ENCODE peak calls at places on chromosomes 4 and X, in six cellular contexts. U is MM.1S, V is mesenchymal stem cell, W is fibroblast of lung, K is endothelial cell of umbilical vein, Z is GM23248. T is an unnamed sample.
A peak's percentile ranks its signal among the peaks of the same experiment; 100 is the strongest.

GRCh38 chr4:165635261-165635838 is 237.7 kb upstream of the TLL1 start:
- DNase-seq in U (peak; percentile 23), V (no peak), W (no peak), K (no peak), Z (no peak), T (no peak)

GRCh38 chr4:56129431-56129861 is 180.7 kb downstream of the CEP135 start:
- DNase-seq in U (peak; percentile 12), V (no peak), W (no peak), K (no peak), Z (no peak), T (peak; percentile 27)

GRCh38 chr4:154928640-154929257 is 147.7 kb downstream of the RBM46 start:
- DNase-seq in U (no peak), V (no peak), W (peak; percentile 72), K (peak; percentile 21), Z (peak; percentile 71), T (no peak)

GRCh38 chrX:120753413-120754251 is 122.0 kb downstream of the CT47B1 start:
- DNase-seq in U (no peak), V (no peak), W (no peak), K (no peak), Z (no peak), T (peak; percentile 62)

GRCh38 chr4:165751882-165752281 is 121.2 kb upstream of the TLL1 start:
- DNase-seq in U (no peak), V (no peak), W (no peak), K (peak; percentile 34), Z (no peak), T (no peak)

GRCh38 chr4:57187241-57187640 is 77.1 kb upstream of the IGFBP7 start:
- DNase-seq in U (no peak), V (no peak), W (no peak), K (no peak), Z (peak; percentile 71), T (no peak)

GRCh38 chr4:78059524-78059889 is 2.4 kb downstream of the FRAS1 start:
- DNase-seq in U (peak; percentile 52), V (peak; percentile 79), W (peak; percentile 79), K (peak; percentile 61), Z (peak; percentile 92), T (peak; percentile 50)

GRCh38 chr4:151850751-151851150 is 89.9 kb upstream of the GATB start:
- DNase-seq in U (no peak), V (peak; percentile 49), W (peak; percentile 57), K (no peak), Z (peak; percentile 75), T (no peak)

GRCh38 chr4:79576480-79576803 is 168.4 kb upstream of the GK2 start:
- DNase-seq in U (peak; percentile 55), V (peak; percentile 50), W (peak; percentile 57), K (peak; percentile 39), Z (peak; percentile 58), T (peak; percentile 1)

GRCh38 chr4:25234390-25235367 is 846 bp downstream of the PI4K2B start:
- DNase-seq in U (peak; percentile 90), V (peak; percentile 92), W (peak; percentile 88), K (peak; percentile 92), Z (peak; percentile 89), T (peak; percentile 85)

GRCh38 chrX:68842781-68843581 is 14.2 kb downstream of the EFNB1 start:
- DNase-seq in U (no peak), V (no peak), W (peak; percentile 33), K (no peak), Z (no peak), T (no peak)

GRCh38 chr4:10097906-10098769 is 18.5 kb downstream of the WDR1 start:
- DNase-seq in U (no peak), V (no peak), W (no peak), K (no peak), Z (peak; percentile 25), T (no peak)

GRCh38 chrX:41010188-41010846 is 74.9 kb upstream of the USP9X start:
- DNase-seq in U (no peak), V (peak; percentile 92), W (peak; percentile 96), K (peak; percentile 91), Z (peak; percentile 91), T (no peak)

GRCh38 chr4:85565761-85566480 is 91.0 kb downstream of the ARHGAP24 start:
- DNase-seq in U (no peak), V (peak; percentile 43), W (peak; percentile 54), K (no peak), Z (peak; percentile 64), T (no peak)

GRCh38 chr4:128707864-128708263 is 101.6 kb upstream of the JADE1 start:
- DNase-seq in U (no peak), V (no peak), W (peak; percentile 44), K (no peak), Z (peak; percentile 82), T (no peak)

GRCh38 chr4:48772568-48772967 is 7.5 kb downstream of the FRYL start:
- DNase-seq in U (no peak), V (no peak), W (no peak), K (no peak), Z (no peak), T (no peak)

GRCh38 chr4:8015512-8015911 is 75.9 kb upstream of the AFAP1 start:
- DNase-seq in U (no peak), V (peak; percentile 14), W (no peak), K (peak; percentile 19), Z (peak; percentile 47), T (peak; percentile 3)

GRCh38 chr4:186723207-186724047 is at the start of gene FAT1:
- DNase-seq in U (peak; percentile 74), V (peak; percentile 86), W (peak; percentile 84), K (peak; percentile 43), Z (peak; percentile 90), T (no peak)

GRCh38 chr4:98527528-98527927 is 130.9 kb downstream of the TSPAN5 start:
- DNase-seq in U (no peak), V (no peak), W (no peak), K (no peak), Z (peak; percentile 54), T (no peak)

GRCh38 chr4:94419956-94420355 is 31.8 kb upstream of the PDLIM5 start:
- DNase-seq in U (no peak), V (peak; percentile 69), W (peak; percentile 23), K (no peak), Z (peak; percentile 88), T (no peak)

GRCh38 chrX:153338836-153339235 is 4.9 kb downstream of the ZNF275 start:
- DNase-seq in U (no peak), V (no peak), W (no peak), K (no peak), Z (no peak), T (no peak)

GRCh38 chr4:98571161-98571786 is 87.1 kb downstream of the TSPAN5 start:
- DNase-seq in U (no peak), V (no peak), W (no peak), K (no peak), Z (no peak), T (no peak)

GRCh38 chrX:35149517-35149916 is 206.9 kb downstream of the FAM47B start:
- DNase-seq in U (no peak), V (no peak), W (no peak), K (no peak), Z (no peak), T (no peak)
- H2AFZ ChIP-seq in U (no peak overlapping the region), V (no peak overlapping the region), W (no peak overlapping the region), K (no peak overlapping the region), Z (no peak overlapping the region), T (no peak overlapping the region)

GRCh38 chr4:159267940-159268327 is 165.1 kb downstream of the RAPGEF2 start:
- DNase-seq in U (no peak), V (no peak), W (peak; percentile 65), K (no peak), Z (peak; percentile 50), T (no peak)

GRCh38 chr4:159269956-159270355 is 167.1 kb downstream of the RAPGEF2 start:
- DNase-seq in U (no peak), V (no peak), W (no peak), K (no peak), Z (no peak), T (no peak)

GRCh38 chr4:159269143-159269542 is 166.3 kb downstream of the RAPGEF2 start:
- DNase-seq in U (no peak), V (no peak), W (no peak), K (no peak), Z (no peak), T (no peak)

GRCh38 chr4:159268607-159269006 is 165.7 kb downstream of the RAPGEF2 start:
- DNase-seq in U (no peak), V (no peak), W (no peak), K (no peak), Z (peak; percentile 63), T (no peak)

DNA sequence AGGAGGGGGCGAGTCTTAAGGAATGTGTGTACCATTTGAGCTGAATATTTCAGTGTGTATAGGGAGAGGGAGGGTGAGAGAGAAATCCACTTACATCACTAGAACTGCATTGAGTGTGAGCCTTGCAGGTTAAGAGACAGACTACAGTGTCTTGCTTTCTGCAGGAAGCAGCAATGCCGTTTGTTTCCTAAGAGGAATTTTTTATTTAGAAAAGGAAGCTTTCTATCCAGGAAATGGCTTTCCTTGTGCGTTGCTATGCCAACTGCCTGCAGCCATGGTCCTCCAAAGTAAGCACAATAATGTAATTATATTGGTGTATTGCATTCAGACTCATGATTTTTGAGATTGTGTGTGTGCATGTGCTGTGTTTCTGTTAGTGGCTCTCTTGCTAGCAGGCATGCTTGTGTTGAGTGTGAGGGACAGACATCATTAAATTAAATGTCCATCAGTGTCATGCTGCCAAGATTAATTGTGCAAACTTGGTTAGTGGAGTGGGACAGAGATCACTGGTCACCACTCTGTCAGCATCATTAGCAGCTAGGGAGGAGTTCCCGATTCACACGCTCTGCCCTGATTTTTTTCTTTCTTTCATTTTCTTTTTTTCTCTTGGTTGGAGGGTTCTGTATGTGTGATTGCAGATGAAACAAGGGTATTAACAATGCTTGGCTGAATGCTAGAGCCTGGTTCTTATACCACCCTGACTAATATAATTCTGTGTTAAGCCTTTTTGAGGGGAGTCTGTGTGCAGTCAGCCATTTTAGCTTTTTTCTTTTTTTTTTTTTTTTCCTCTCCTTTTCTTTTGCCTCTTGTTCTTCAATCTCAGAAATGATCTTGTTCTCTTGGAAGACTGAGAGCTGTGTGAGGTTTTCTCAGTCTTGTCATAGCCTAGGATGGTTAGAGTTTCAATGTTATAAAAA is 164.4 kb downstream of the RAPGEF2 start:
- DNase-seq in U (no peak), V (peak; percentile 44), W (peak; percentile 49), K (peak; percentile 83), Z (peak; percentile 36), T (no peak)
- H2AFZ ChIP-seq in U (no peak overlapping the region), V (no peak overlapping the region), W (peak overlapping the region; percentile 28), K (no peak overlapping the region), Z (peak overlapping the region; percentile 70), T (no peak overlapping the region)

GRCh38 chrX:118177708-118178107 is 61.1 kb upstream of the KLHL13 start:
- DNase-seq in U (no peak), V (no peak), W (no peak), K (no peak), Z (no peak), T (no peak)
- H2AFZ ChIP-seq in U (no peak overlapping the region), V (no peak overlapping the region), W (no peak overlapping the region), K (no peak overlapping the region), Z (no peak overlapping the region), T (no peak overlapping the region)

GRCh38 chr4:4860803-4861591 is 1.5 kb downstream of the MSX1 start:
- DNase-seq in U (no peak), V (peak; percentile 65), W (no peak), K (peak; percentile 51), Z (peak; percentile 77), T (no peak)
- H2AFZ ChIP-seq in U (peak overlapping the region; percentile 59), V (no peak overlapping the region), W (peak overlapping the region; percentile 68), K (peak overlapping the region; percentile 17), Z (peak overlapping the region; percentile 80), T (no peak overlapping the region)

DNA sequence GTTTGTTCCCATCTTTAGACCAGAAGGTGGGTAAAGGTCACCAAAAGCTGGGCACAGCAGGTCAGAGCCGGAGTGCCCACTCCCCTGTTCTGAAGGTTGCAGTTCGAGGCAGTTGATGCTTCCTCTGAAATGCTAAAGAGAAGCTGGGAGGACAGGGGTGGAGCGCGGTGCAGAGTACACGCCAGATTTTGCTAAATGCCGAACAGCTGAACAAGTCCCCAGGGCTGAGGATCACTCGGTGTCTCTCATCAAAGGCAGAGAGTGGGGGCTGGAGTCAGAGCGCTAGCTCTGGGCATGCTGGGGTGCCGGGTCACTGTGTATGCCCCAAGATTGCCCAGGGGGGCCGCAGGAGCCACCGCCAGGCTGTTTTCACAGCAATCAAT is 197.0 kb downstream of the BCOR start:
- DNase-seq in U (no peak), V (no peak), W (no peak), K (no peak), Z (peak; percentile 30), T (no peak)
- H2AFZ ChIP-seq in U (no peak overlapping the region), V (no peak overlapping the region), W (no peak overlapping the region), K (no peak overlapping the region), Z (peak overlapping the region; percentile 29), T (no peak overlapping the region)

T was measured in OCI-LY7.